ENCODE peak calls at places on chromosomes 12 and 14, in eight cellular contexts. One of them, this sample, is unnamed.

GRCh38 chr12:77032406-77032805 is 33.0 kb downstream of the E2F7 start:
- DNase-seq in transverse colon: no peak
- DNase-seq in ovary: no peak
- DNase-seq in heart left ventricle: no peak
- DNase-seq in H1: no peak
- DNase-seq in testis: no peak
- DNase-seq in tibial nerve: no peak
- DNase-seq in lower leg skin: no peak
- DNase-seq in this sample: peak

GRCh38 chr14:41825622-41826021 is 218.9 kb downstream of the LRFN5 start:
- DNase-seq in transverse colon: no peak
- DNase-seq in ovary: no peak
- DNase-seq in heart left ventricle: no peak
- DNase-seq in H1: no peak
- DNase-seq in testis: no peak
- DNase-seq in tibial nerve: no peak
- DNase-seq in lower leg skin: no peak
- DNase-seq in this sample: no peak

GRCh38 chr12:62689042-62689839 is 222.6 kb downstream of the MON2 start:
- DNase-seq in transverse colon: no peak
- DNase-seq in ovary: no peak
- DNase-seq in heart left ventricle: no peak
- DNase-seq in H1: no peak
- DNase-seq in testis: no peak
- DNase-seq in tibial nerve: no peak
- DNase-seq in lower leg skin: no peak
- DNase-seq in this sample: no peak

GRCh38 chr12:53492188-53492587 is 7.1 kb downstream of the MAP3K12 start:
- DNase-seq in transverse colon: no peak
- DNase-seq in ovary: no peak
- DNase-seq in heart left ventricle: no peak
- DNase-seq in H1: no peak
- DNase-seq in testis: no peak
- DNase-seq in tibial nerve: no peak
- DNase-seq in lower leg skin: no peak
- DNase-seq in this sample: no peak

GRCh38 chr12:55746147-55746912 is 3.4 kb downstream of the GDF11 start:
- DNase-seq in transverse colon: no peak
- DNase-seq in ovary: no peak
- DNase-seq in heart left ventricle: no peak
- DNase-seq in H1: no peak
- DNase-seq in testis: no peak
- DNase-seq in tibial nerve: no peak
- DNase-seq in lower leg skin: no peak
- DNase-seq in this sample: no peak

GRCh38 chr12:6161124-6161882 is 36.8 kb upstream of the VWF start:
- DNase-seq in transverse colon: no peak
- DNase-seq in ovary: no peak
- DNase-seq in heart left ventricle: peak
- DNase-seq in H1: no peak
- DNase-seq in testis: no peak
- DNase-seq in tibial nerve: no peak
- DNase-seq in lower leg skin: no peak
- DNase-seq in this sample: no peak

GRCh38 chr12:24888813-24889212 is 60.1 kb downstream of the BCAT1 start:
- DNase-seq in transverse colon: no peak
- DNase-seq in ovary: no peak
- DNase-seq in heart left ventricle: no peak
- DNase-seq in H1: no peak
- DNase-seq in testis: no peak
- DNase-seq in tibial nerve: no peak
- DNase-seq in lower leg skin: no peak
- DNase-seq in this sample: no peak

GRCh38 chr12:8018666-8019581 is 13.6 kb upstream of the FOXJ2 start:
- DNase-seq in transverse colon: no peak
- DNase-seq in ovary: no peak
- DNase-seq in heart left ventricle: no peak
- DNase-seq in H1: peak
- DNase-seq in testis: peak
- DNase-seq in tibial nerve: no peak
- DNase-seq in lower leg skin: no peak
- DNase-seq in this sample: no peak

GRCh38 chr12:45439039-45439438 is 223.1 kb downstream of the ANO6 start:
- DNase-seq in transverse colon: no peak
- DNase-seq in ovary: no peak
- DNase-seq in heart left ventricle: no peak
- DNase-seq in H1: no peak
- DNase-seq in testis: no peak
- DNase-seq in tibial nerve: no peak
- DNase-seq in lower leg skin: no peak
- DNase-seq in this sample: no peak

GRCh38 chr12:101485015-101485414 is 9.9 kb downstream of the SPIC start:
- DNase-seq in transverse colon: no peak
- DNase-seq in ovary: no peak
- DNase-seq in heart left ventricle: no peak
- DNase-seq in H1: no peak
- DNase-seq in testis: no peak
- DNase-seq in tibial nerve: no peak
- DNase-seq in lower leg skin: no peak
- DNase-seq in this sample: no peak

GRCh38 chr12:120649442-120650248 is 9.2 kb downstream of the CABP1 start:
- DNase-seq in transverse colon: no peak
- DNase-seq in ovary: no peak
- DNase-seq in heart left ventricle: peak
- DNase-seq in H1: no peak
- DNase-seq in testis: no peak
- DNase-seq in tibial nerve: no peak
- DNase-seq in lower leg skin: no peak
- DNase-seq in this sample: no peak

GRCh38 chr14:94462219-94462551 is 9.6 kb upstream of the SERPINA11 start:
- DNase-seq in transverse colon: no peak
- DNase-seq in ovary: no peak
- DNase-seq in heart left ventricle: no peak
- DNase-seq in H1: no peak
- DNase-seq in testis: no peak
- DNase-seq in tibial nerve: no peak
- DNase-seq in lower leg skin: no peak
- DNase-seq in this sample: no peak

GRCh38 chr12:19884081-19884480 is 444.8 kb downstream of the AEBP2 start:
- DNase-seq in transverse colon: no peak
- DNase-seq in ovary: no peak
- DNase-seq in heart left ventricle: no peak
- DNase-seq in H1: no peak
- DNase-seq in testis: no peak
- DNase-seq in tibial nerve: no peak
- DNase-seq in lower leg skin: no peak
- DNase-seq in this sample: no peak

GRCh38 chr12:23084236-23084995 is 459.4 kb downstream of the ETNK1 start:
- DNase-seq in transverse colon: no peak
- DNase-seq in ovary: no peak
- DNase-seq in heart left ventricle: no peak
- DNase-seq in H1: no peak
- DNase-seq in testis: no peak
- DNase-seq in tibial nerve: no peak
- DNase-seq in lower leg skin: no peak
- DNase-seq in this sample: no peak

GRCh38 chr12:90987101-90987500 is 17.7 kb downstream of the EPYC start:
- DNase-seq in transverse colon: no peak
- DNase-seq in ovary: no peak
- DNase-seq in heart left ventricle: no peak
- DNase-seq in H1: no peak
- DNase-seq in testis: no peak
- DNase-seq in tibial nerve: no peak
- DNase-seq in lower leg skin: no peak
- DNase-seq in this sample: no peak

GRCh38 chr14:70644016-70644415 is 2.3 kb downstream of the TTC9 start:
- DNase-seq in transverse colon: no peak
- DNase-seq in ovary: no peak
- DNase-seq in heart left ventricle: no peak
- DNase-seq in H1: no peak
- DNase-seq in testis: no peak
- DNase-seq in tibial nerve: no peak
- DNase-seq in lower leg skin: no peak
- DNase-seq in this sample: no peak

GRCh38 chr12:110543252-110543959 is 39.7 kb downstream of the PPTC7 start:
- DNase-seq in transverse colon: peak
- DNase-seq in ovary: peak
- DNase-seq in heart left ventricle: peak
- DNase-seq in H1: no peak
- DNase-seq in testis: peak
- DNase-seq in tibial nerve: peak
- DNase-seq in lower leg skin: peak
- DNase-seq in this sample: no peak

GRCh38 chr12:112527501-112527900 is 108.8 kb downstream of the PTPN11 start:
- DNase-seq in transverse colon: no peak
- DNase-seq in ovary: no peak
- DNase-seq in heart left ventricle: no peak
- DNase-seq in H1: no peak
- DNase-seq in testis: no peak
- DNase-seq in tibial nerve: no peak
- DNase-seq in lower leg skin: no peak
- DNase-seq in this sample: no peak

GRCh38 chr12:16531623-16532022 is 74.3 kb downstream of the LMO3 start:
- DNase-seq in transverse colon: peak
- DNase-seq in ovary: no peak
- DNase-seq in heart left ventricle: no peak
- DNase-seq in H1: no peak
- DNase-seq in testis: no peak
- DNase-seq in tibial nerve: no peak
- DNase-seq in lower leg skin: no peak
- DNase-seq in this sample: no peak

GRCh38 chr12:12872139-12872933 is 19.0 kb upstream of the GPRC5A start:
- DNase-seq in transverse colon: peak
- DNase-seq in ovary: no peak
- DNase-seq in heart left ventricle: no peak
- DNase-seq in H1: no peak
- DNase-seq in testis: no peak
- DNase-seq in tibial nerve: no peak
- DNase-seq in lower leg skin: no peak
- DNase-seq in this sample: peak

GRCh38 chr14:88986146-88986841 is 161.8 kb downstream of the TTC8 start:
- DNase-seq in transverse colon: no peak
- DNase-seq in ovary: peak
- DNase-seq in heart left ventricle: peak
- DNase-seq in H1: no peak
- DNase-seq in testis: no peak
- DNase-seq in tibial nerve: no peak
- DNase-seq in lower leg skin: no peak
- DNase-seq in this sample: no peak

GRCh38 chr12:63882844-63883243 is 38.3 kb downstream of the SRGAP1 start:
- DNase-seq in transverse colon: no peak
- DNase-seq in ovary: no peak
- DNase-seq in heart left ventricle: peak
- DNase-seq in H1: no peak
- DNase-seq in testis: no peak
- DNase-seq in tibial nerve: no peak
- DNase-seq in lower leg skin: no peak
- DNase-seq in this sample: no peak

GRCh38 chr14:58572092-58572853 is 65.5 kb upstream of the DACT1 start:
- DNase-seq in transverse colon: no peak
- DNase-seq in ovary: no peak
- DNase-seq in heart left ventricle: no peak
- DNase-seq in H1: no peak
- DNase-seq in testis: no peak
- DNase-seq in tibial nerve: no peak
- DNase-seq in lower leg skin: no peak
- DNase-seq in this sample: no peak

GRCh38 chr14:103561381-103562134 is 899 bp downstream of the BAG5 start:
- DNase-seq in transverse colon: no peak
- DNase-seq in ovary: peak
- DNase-seq in heart left ventricle: peak
- DNase-seq in H1: no peak
- DNase-seq in testis: no peak
- DNase-seq in tibial nerve: no peak
- DNase-seq in lower leg skin: peak
- DNase-seq in this sample: peak
- TF ChIP-seq POLR2A in transverse colon: no peak
- TF ChIP-seq POLR2A in ovary: no peak
- TF ChIP-seq POLR2A in heart left ventricle: no peak
- TF ChIP-seq POLR2A in H1: no peak
- TF ChIP-seq POLR2A in testis: no peak
- TF ChIP-seq POLR2A in tibial nerve: no peak
- TF ChIP-seq POLR2A in lower leg skin: no peak
- TF ChIP-seq POLR2A in this sample: no peak

DNA sequence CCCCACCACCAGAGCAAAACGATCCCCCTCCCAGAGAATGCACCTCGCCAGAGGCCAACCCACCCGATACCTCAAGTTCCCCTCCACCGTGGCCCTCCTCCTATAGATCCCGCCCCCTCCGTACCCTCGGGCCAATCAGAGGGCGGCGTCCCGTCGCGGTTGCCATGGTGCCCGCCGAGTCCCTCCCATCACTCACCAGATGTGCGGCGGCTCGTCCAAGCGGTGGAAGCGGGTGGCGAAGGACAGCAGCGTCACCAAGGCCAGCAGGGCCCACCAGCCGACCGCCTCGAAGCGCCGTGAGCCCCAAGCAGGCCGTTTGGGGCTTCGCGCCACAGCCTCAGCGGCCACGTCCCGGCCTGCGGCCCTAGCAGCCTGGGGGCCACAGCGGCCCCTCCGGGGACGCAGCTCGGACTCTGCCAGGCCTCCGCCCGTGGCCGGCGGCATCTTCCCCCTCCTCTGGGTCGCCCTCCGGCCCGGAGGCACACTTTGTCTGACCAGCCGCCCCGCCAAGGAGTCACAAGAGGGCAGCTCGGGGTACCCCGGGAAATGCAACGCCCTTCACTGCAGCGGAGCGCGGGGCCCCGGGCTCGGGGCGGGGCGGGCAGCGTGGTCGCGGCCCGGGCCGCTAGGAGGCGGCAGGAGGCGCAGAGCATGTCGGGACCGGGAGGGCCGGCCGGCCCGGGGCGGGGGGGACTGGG is at the start of gene POMT2:
- DNase-seq in transverse colon: peak
- DNase-seq in ovary: peak
- DNase-seq in heart left ventricle: peak
- DNase-seq in H1: peak
- DNase-seq in testis: peak
- DNase-seq in tibial nerve: peak
- DNase-seq in lower leg skin: peak
- DNase-seq in this sample: peak
- TF ChIP-seq POLR2A in transverse colon: peak
- TF ChIP-seq POLR2A in ovary: peak
- TF ChIP-seq POLR2A in heart left ventricle: peak
- TF ChIP-seq POLR2A in H1: peak
- TF ChIP-seq POLR2A in testis: peak
- TF ChIP-seq POLR2A in tibial nerve: peak
- TF ChIP-seq POLR2A in lower leg skin: no peak
- TF ChIP-seq POLR2A in this sample: peak

GRCh38 chr12:47419500-47419899 is 286.3 kb downstream of the RPAP3 start:
- DNase-seq in transverse colon: no peak
- DNase-seq in ovary: no peak
- DNase-seq in heart left ventricle: no peak
- DNase-seq in H1: no peak
- DNase-seq in testis: no peak
- DNase-seq in tibial nerve: no peak
- DNase-seq in lower leg skin: no peak
- DNase-seq in this sample: no peak
- TF ChIP-seq POLR2A in transverse colon: no peak
- TF ChIP-seq POLR2A in ovary: no peak
- TF ChIP-seq POLR2A in heart left ventricle: no peak
- TF ChIP-seq POLR2A in H1: no peak
- TF ChIP-seq POLR2A in testis: no peak
- TF ChIP-seq POLR2A in tibial nerve: no peak
- TF ChIP-seq POLR2A in lower leg skin: no peak
- TF ChIP-seq POLR2A in this sample: no peak

GRCh38 chr14:33685026-33685425 is 265.8 kb downstream of the EGLN3 start:
- DNase-seq in transverse colon: no peak
- DNase-seq in ovary: no peak
- DNase-seq in heart left ventricle: no peak
- DNase-seq in H1: no peak
- DNase-seq in testis: no peak
- DNase-seq in tibial nerve: no peak
- DNase-seq in lower leg skin: no peak
- DNase-seq in this sample: no peak
- TF ChIP-seq POLR2A in transverse colon: no peak
- TF ChIP-seq POLR2A in ovary: no peak
- TF ChIP-seq POLR2A in heart left ventricle: no peak
- TF ChIP-seq POLR2A in H1: no peak
- TF ChIP-seq POLR2A in testis: no peak
- TF ChIP-seq POLR2A in tibial nerve: no peak
- TF ChIP-seq POLR2A in lower leg skin: no peak
- TF ChIP-seq POLR2A in this sample: no peak